ENCODE peak calls at places on chromosome 16, in six cellular contexts. E is uterus, G is progenitor cell of endocrine pancreas, K is B cell, D is psoas muscle, Z is A549. B is an unnamed sample.
A peak's percentile ranks its signal among the peaks of the same experiment; 100 is the strongest.

GRCh38 chr16:72932050-72932449 is 115.9 kb downstream of the ZFHX3 start:
- DNase-seq in E (no peak), G (no peak), D (no peak), K (no peak), Z (no peak), B (no peak)

GRCh38 chr16:30555848-30556473 is 2.2 kb downstream of the ZNF764 start:
- DNase-seq in E (no peak), D (peak; percentile 82), K (no peak), Z (no peak), G (no peak), B (no peak)

GRCh38 chr16:51031598-51031997 is 119.5 kb downstream of the SALL1 start:
- DNase-seq in D (no peak), G (no peak), Z (no peak), E (no peak), K (no peak), B (no peak)

GRCh38 chr16:51163366-51163765 is 12.3 kb upstream of the SALL1 start:
- DNase-seq in K (no peak), G (no peak), E (no peak), D (no peak), Z (no peak), B (no peak)

GRCh38 chr16:79008869-79009179 is 591.7 kb downstream of the MAF start:
- DNase-seq in K (no peak), E (no peak), Z (no peak), G (no peak), D (no peak), B (no peak)

GRCh38 chr16:51818342-51818944 is 667.4 kb upstream of the SALL1 start:
- DNase-seq in D (no peak), K (no peak), G (peak; percentile 51), Z (no peak), E (no peak), B (no peak)

GRCh38 chr16:29943846-29944669 is 17.8 kb upstream of the TMEM219 start:
- DNase-seq in E (peak; percentile 81), D (no peak), G (no peak), Z (peak; percentile 85), K (no peak), B (peak; percentile 23)

GRCh38 chr16:23466162-23466885 is 13.3 kb upstream of the COG7 start:
- DNase-seq in E (no peak), Z (peak; percentile 44), D (peak; percentile 85), K (no peak), G (no peak), B (no peak)

GRCh38 chr16:62853887-62854286 is 817.6 kb upstream of the CDH8 start:
- DNase-seq in G (no peak), K (no peak), Z (no peak), E (no peak), D (no peak), B (no peak)

GRCh38 chr16:86384263-86384649 is 126.1 kb upstream of the FOXF1 start:
- DNase-seq in K (no peak), E (no peak), G (no peak), D (no peak), Z (no peak), B (no peak)

GRCh38 chr16:12305847-12306246 is 329.3 kb downstream of the SNX29 start:
- DNase-seq in Z (no peak), E (no peak), D (no peak), K (no peak), G (no peak), B (no peak)

GRCh38 chr16:29849505-29849904 is 13.5 kb downstream of the CDIPT start:
- DNase-seq in E (no peak), Z (no peak), K (no peak), G (no peak), D (no peak), B (no peak)

GRCh38 chr16:59633996-59634579 is 900.0 kb upstream of the GOT2 start:
- DNase-seq in D (no peak), K (no peak), E (no peak), G (no peak), Z (no peak), B (no peak)

GRCh38 chr16:11797957-11798299 is 870 bp upstream of the ZC3H7A start:
- DNase-seq in K (no peak), Z (peak; percentile 22), D (no peak), E (no peak), G (no peak), B (no peak)

GRCh38 chr16:28157768-28158535 is 53.8 kb downstream of the XPO6 start:
- DNase-seq in E (no peak), D (no peak), K (no peak), Z (no peak), G (no peak), B (no peak)

GRCh38 chr16:4661661-4662060 is 31.7 kb upstream of the NUDT16L1 start:
- DNase-seq in Z (no peak), G (no peak), K (no peak), E (no peak), D (no peak), B (no peak)

GRCh38 chr16:1656808-1657617 is 21.1 kb upstream of the JPT2 start:
- DNase-seq in E (no peak), K (no peak), D (no peak), Z (no peak), G (no peak), B (no peak)

GRCh38 chr16:58426095-58426494 is 33.8 kb downstream of the GINS3 start:
- DNase-seq in Z (no peak), D (peak; percentile 45), G (no peak), E (no peak), K (peak; percentile 30), B (no peak)

GRCh38 chr16:86414991-86415740 is 95.2 kb upstream of the FOXF1 start:
- DNase-seq in K (no peak), D (no peak), Z (no peak), G (no peak), E (peak; percentile 60), B (no peak)

GRCh38 chr16:57726433-57726947 is 9.1 kb upstream of the KATNB1 start:
- DNase-seq in D (no peak), G (no peak), K (no peak), E (no peak), Z (no peak), B (no peak)

GRCh38 chr16:81831722-81832126 is 52.6 kb downstream of the PLCG2 start:
- DNase-seq in G (no peak), E (peak; percentile 20), Z (no peak), D (peak; percentile 71), K (peak; percentile 70), B (no peak)

GRCh38 chr16:74998481-74999207 is at the start of gene ZNRF1:
- DNase-seq in E (peak; percentile 85), Z (peak; percentile 82), K (peak; percentile 92), G (peak; percentile 88), D (peak; percentile 93), B (peak; percentile 81)

GRCh38 chr16:46690281-46691178 is 1.1 kb downstream of the ORC6 start:
- DNase-seq in D (no peak), K (no peak), E (no peak), G (no peak), Z (no peak), B (no peak)

GRCh38 chr16:57810197-57811024 is 8.1 kb upstream of the KIFC3 start:
- DNase-seq in G (peak; percentile 38), D (peak; percentile 84), K (no peak), Z (peak; percentile 94), E (peak; percentile 76), B (peak; percentile 57)

GRCh38 chr16:30491744-30492308 is 19.3 kb downstream of the ITGAL start:
- DNase-seq in G (no peak), Z (peak; percentile 66), K (no peak), E (no peak), D (no peak), B (no peak)

GRCh38 chr16:79037429-79038373 is 562.8 kb downstream of the MAF start:
- DNase-seq in Z (no peak), G (no peak), D (no peak), K (no peak), E (no peak), B (no peak)

GRCh38 chr16:49492896-49493620 is 119.5 kb downstream of the C16orf78 start:
- DNase-seq in D (peak; percentile 40), Z (no peak), K (no peak), G (no peak), E (no peak), B (no peak)

GRCh38 chr16:71645450-71645849 is 19.5 kb downstream of the MARVELD3 start:
- DNase-seq in K (no peak), D (no peak), G (no peak), Z (peak; percentile 70), E (no peak), B (no peak)

GRCh38 chr16:62077998-62078397 is 41.8 kb upstream of the CDH8 start:
- DNase-seq in Z (no peak), D (no peak), G (no peak), E (no peak), K (no peak), B (no peak)

GRCh38 chr16:27618611-27619380 is 68.9 kb downstream of the KATNIP start:
- DNase-seq in Z (no peak), K (no peak), D (no peak), G (no peak), E (no peak), B (no peak)

GRCh38 chr16:50306287-50306686 is 39.9 kb downstream of the ADCY7 start:
- DNase-seq in K (peak; percentile 18), D (peak; percentile 14), Z (no peak), G (no peak), E (no peak), B (no peak)

GRCh38 chr16:56493131-56493530 is 26.7 kb downstream of the BBS2 start:
- DNase-seq in K (no peak), Z (no peak), G (no peak), E (no peak), D (no peak), B (no peak)

GRCh38 chr16:52861614-52862022 is 191.1 kb downstream of the CHD9NB start:
- DNase-seq in K (no peak), Z (no peak), G (peak; percentile 17), D (no peak), E (no peak), B (no peak)

DNA sequence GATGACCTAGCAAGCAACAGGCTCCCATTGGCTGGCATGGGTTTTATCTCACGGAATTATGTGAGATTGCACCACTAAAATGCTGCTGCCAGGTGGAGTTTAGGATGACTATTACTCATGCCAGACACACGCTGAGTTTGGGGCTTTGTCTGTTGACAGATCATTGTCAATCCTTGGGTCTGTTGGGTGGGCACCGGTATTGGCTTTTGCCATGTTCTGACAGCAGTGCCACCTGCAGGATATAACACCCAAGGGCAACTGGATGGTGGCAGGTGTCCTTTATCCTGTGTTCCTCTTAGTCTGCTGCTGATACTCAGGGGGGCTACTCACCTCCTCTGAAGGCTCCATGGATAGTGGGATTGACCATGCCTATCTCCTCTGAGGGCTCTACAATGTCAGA is 221.6 kb upstream of the DYNLRB2 start:
- DNase-seq in D (no peak), Z (no peak), G (no peak), E (no peak), K (no peak), B (no peak)
- TF ChIP-seq CTCF in D (no peak), Z (no peak), G (no peak), E (no peak), K (no peak), B (no peak)

GRCh38 chr16:20956319-20956718 is 55.7 kb downstream of the LYRM1 start:
- DNase-seq in Z (no peak), G (no peak), E (no peak), D (no peak), K (no peak), B (no peak)
- TF ChIP-seq CTCF in Z (no peak), G (no peak), E (no peak), D (no peak), K (no peak), B (no peak)

GRCh38 chr16:88403794-88404581 is 21.2 kb downstream of the ZNF469 start:
- DNase-seq in D (no peak), E (no peak), Z (no peak), K (no peak), G (no peak), B (no peak)
- TF ChIP-seq CTCF in D (no peak), E (no peak), Z (no peak), K (no peak), G (no peak), B (no peak)

GRCh38 chr16:3113765-3114479 is 1.5 kb downstream of the ZNF205 start:
- DNase-seq in K (no peak), E (no peak), D (no peak), Z (no peak), G (no peak), B (no peak)
- TF ChIP-seq CTCF in K (no peak), E (no peak), D (no peak), Z (no peak), G (no peak), B (no peak)